ENCODE peak calls at places on chromosomes 2 and 18, in seven cellular contexts. X, L, G, I, M, T and P are unnamed samples.

GRCh38 chr2:69605332-69605731 is 38.2 kb downstream of the AAK1 start:
- DNase-seq in X (no peak), L (no peak), G (no peak), I (no peak), M (no peak), T (no peak), P (no peak)

GRCh38 chr2:227411320-227411989 is 23.7 kb upstream of the SCYGR1 start:
- DNase-seq in X (no peak), L (no peak), G (no peak), I (no peak), M (no peak), T (no peak), P (no peak)

GRCh38 chr2:111701266-111701665 is 182.7 kb downstream of the ANAPC1 start:
- DNase-seq in X (no peak), L (no peak), G (no peak), I (no peak), M (no peak), T (no peak), P (no peak)

GRCh38 chr18:814300-815084 is 2.5 kb upstream of the YES1 start:
- DNase-seq in X (no peak), L (no peak), G (peak; percentile 66), I (no peak), M (no peak), T (no peak), P (no peak)

GRCh38 chr2:70340075-70340474 is 38.2 kb upstream of the FAM136A start:
- DNase-seq in X (no peak), L (no peak), G (no peak), I (no peak), M (no peak), T (no peak), P (no peak)

GRCh38 chr2:221844187-221844586 is 272.1 kb upstream of the EPHA4 start:
- DNase-seq in X (no peak), L (no peak), G (no peak), I (no peak), M (no peak), T (no peak), P (no peak)

GRCh38 chr2:31191931-31192330 is 25.4 kb downstream of the CAPN14 start:
- DNase-seq in X (no peak), L (no peak), G (no peak), I (no peak), M (no peak), T (no peak), P (no peak)

GRCh38 chr18:79606621-79607331 is 72.8 kb upstream of the CTDP1 start:
- DNase-seq in X (no peak), L (peak; percentile 52), G (no peak), I (peak; percentile 22), M (no peak), T (no peak), P (peak; percentile 9)

GRCh38 chr18:63365909-63366269 is 1.1 kb downstream of the KDSR start:
- DNase-seq in X (no peak), L (no peak), G (no peak), I (no peak), M (no peak), T (no peak), P (no peak)

GRCh38 chr2:43131890-43132522 is 94.4 kb downstream of the ZFP36L2 start:
- DNase-seq in X (no peak), L (no peak), G (no peak), I (no peak), M (no peak), T (no peak), P (no peak)

GRCh38 chr18:56982756-56983155 is 164.1 kb upstream of the BOD1L2 start:
- DNase-seq in X (no peak), L (no peak), G (no peak), I (no peak), M (no peak), T (no peak), P (no peak)

GRCh38 chr2:16153754-16154035 is 213.3 kb downstream of the MYCN start:
- DNase-seq in X (no peak), L (no peak), G (no peak), I (no peak), M (no peak), T (no peak), P (no peak)

GRCh38 chr2:235807347-235807746 is 313.5 kb downstream of the AGAP1 start:
- DNase-seq in X (no peak), L (no peak), G (no peak), I (no peak), M (no peak), T (no peak), P (no peak)

GRCh38 chr2:144453039-144453336 is 66.9 kb downstream of the ZEB2 start:
- DNase-seq in X (no peak), L (no peak), G (no peak), I (no peak), M (no peak), T (no peak), P (no peak)

GRCh38 chr18:62876828-62877227 is 161.5 kb downstream of the PHLPP1 start:
- DNase-seq in X (no peak), L (no peak), G (no peak), I (no peak), M (no peak), T (no peak), P (no peak)

GRCh38 chr2:102294802-102295489 is 16.4 kb upstream of the IL1RL1 start:
- DNase-seq in X (no peak), L (no peak), G (no peak), I (no peak), M (no peak), T (no peak), P (no peak)

GRCh38 chr2:81658227-81658626 is 1353.7 kb upstream of the LRRTM1 start:
- DNase-seq in X (no peak), L (no peak), G (no peak), I (no peak), M (peak; percentile 98), T (no peak), P (no peak)

GRCh38 chr18:649341-649740 is 8.1 kb upstream of the TYMS start:
- DNase-seq in X (no peak), L (no peak), G (no peak), I (no peak), M (no peak), T (no peak), P (no peak)

GRCh38 chr2:39696838-39697237 is 31.1 kb downstream of the TMEM178A start:
- DNase-seq in X (no peak), L (no peak), G (no peak), I (no peak), M (no peak), T (no peak), P (no peak)

GRCh38 chr2:43729775-43730174 is 44.1 kb upstream of the DYNC2LI1 start:
- DNase-seq in X (no peak), L (no peak), G (no peak), I (no peak), M (no peak), T (no peak), P (no peak)

GRCh38 chr18:4016391-4017049 is 438.6 kb downstream of the DLGAP1 start:
- DNase-seq in X (no peak), L (no peak), G (no peak), I (no peak), M (no peak), T (no peak), P (no peak)

GRCh38 chr18:6956999-6957398 is 160.6 kb downstream of the LAMA1 start:
- DNase-seq in X (no peak), L (no peak), G (no peak), I (no peak), M (no peak), T (peak; percentile 36), P (no peak)
- H3K36me3 ChIP-seq in X (no peaks in the 10 kb centered on the region), L (no peaks in the 10 kb centered on the region), G (no peaks in the 10 kb centered on the region), I (no peaks in the 10 kb centered on the region), M (no peaks in the 10 kb centered on the region), T (no peaks in the 10 kb centered on the region), P (no peaks in the 10 kb centered on the region)

GRCh38 chr2:85731606-85732005 is 22.2 kb upstream of the ATOH8 start:
- DNase-seq in X (no peak), L (peak; percentile 47), G (no peak), I (peak; percentile 17), M (no peak), T (no peak), P (no peak)
- H3K4me1 ChIP-seq in X (peaks cover 10% of the 10 kb centered on the region), L (peaks cover 14% of the 10 kb centered on the region), G (peaks cover 4% of the 10 kb centered on the region), I (peaks cover 31% of the 10 kb centered on the region), M (peaks cover 2% of the 10 kb centered on the region), T (peaks cover 8% of the 10 kb centered on the region), P (peaks cover 59% of the 10 kb centered on the region)

GRCh38 chr2:74572178-74572925 is 17.8 kb downstream of the DOK1 start:
- DNase-seq in X (no peak), L (no peak), G (no peak), I (no peak), M (no peak), T (no peak), P (no peak)
- TF ChIP-seq CTCF in X (no peak), L (no peak), G (peak; percentile 67), I (no peak), M (no peak), T (no peak), P (no peak)

GRCh38 chr2:205292665-205293295 is 389.5 kb upstream of the NRP2 start:
- DNase-seq in X (no peak), L (no peak), G (no peak), I (no peak), M (no peak), T (no peak), P (no peak)
- H3K36me3 ChIP-seq in X (no peaks in the 10 kb centered on the region), L (no peaks in the 10 kb centered on the region), G (no peaks in the 10 kb centered on the region), I (no peaks in the 10 kb centered on the region), M (no peaks in the 10 kb centered on the region), T (no peaks in the 10 kb centered on the region), P (no peaks in the 10 kb centered on the region)

GRCh38 chr2:240997141-240997855 is 1.1 kb upstream of the SNED1 start:
- DNase-seq in X (peak; percentile 40), L (peak; percentile 87), G (no peak), I (peak; percentile 38), M (no peak), T (peak; percentile 33), P (peak; percentile 22)
- H3K4me1 ChIP-seq in X (peaks cover 48% of the 10 kb centered on the region), L (peaks cover 70% of the 10 kb centered on the region), G (peaks cover 38% of the 10 kb centered on the region), I (peaks cover 58% of the 10 kb centered on the region), M (peaks cover 6% of the 10 kb centered on the region), T (peaks cover 68% of the 10 kb centered on the region), P (peaks cover 66% of the 10 kb centered on the region)

GRCh38 chr2:205903549-205904129 is 182.3 kb downstream of the INO80D start:
- DNase-seq in X (peak; percentile 36), L (no peak), G (peak; percentile 35), I (no peak), M (peak; percentile 51), T (peak; percentile 46), P (no peak)
- TF ChIP-seq CTCF in X (peak; percentile 59), L (no peak), G (peak; percentile 54), I (peak; percentile 11), M (peak; percentile 48), T (peak; percentile 56), P (peak; percentile 49)